ENCODE peak calls at places on chromosomes 2 and 18, in five cellular contexts. S is progenitor cell of endocrine pancreas, Y is adrenal gland, G is GM06990, B is endothelial cell. F is an unnamed sample.

GRCh38 chr18:3429121-3429520 is 20.9 kb upstream of the TGIF1 start:
- DNase-seq in Y (no peak), S (no peak), B (no peak), G (no peak), F (no peak)

GRCh38 chr2:104140361-104140760 is 713.6 kb upstream of the POU3F3 start:
- DNase-seq in Y (no peak), G (no peak), S (no peak), B (no peak), F (no peak)

GRCh38 chr2:42568431-42569115 is at the start of gene MTA3:
- DNase-seq in G (peak), B (peak), S (peak), Y (peak), F (peak)

GRCh38 chr2:37827455-37827854 is 97.6 kb upstream of the RMDN2 start:
- DNase-seq in Y (no peak), G (no peak), B (no peak), S (no peak), F (no peak)

GRCh38 chr2:207251573-207252192 is 85.9 kb upstream of the KLF7 start:
- DNase-seq in B (no peak), Y (no peak), S (no peak), G (no peak), F (no peak)

GRCh38 chr2:166127217-166128155 is at the start of gene SCN1A:
- DNase-seq in B (no peak), G (peak), S (no peak), Y (no peak), F (no peak)

GRCh38 chr2:164328310-164328709 is 293.0 kb downstream of the GRB14 start:
- DNase-seq in S (no peak), G (no peak), Y (no peak), B (no peak), F (no peak)

GRCh38 chr2:100620481-100620880 is 57.7 kb downstream of the PDCL3 start:
- DNase-seq in G (no peak), B (no peak), Y (no peak), S (no peak), F (no peak)

GRCh38 chr2:197229509-197230458 is 80.8 kb downstream of the ANKRD44 start:
- DNase-seq in Y (no peak), B (no peak), S (no peak), G (no peak), F (no peak)

GRCh38 chr2:105919191-105919811 is 174.6 kb downstream of the NCK2 start:
- DNase-seq in S (no peak), B (no peak), G (no peak), Y (no peak), F (no peak)

GRCh38 chr2:66851449-66851872 is 416.5 kb downstream of the MEIS1 start:
- DNase-seq in G (no peak), S (no peak), Y (no peak), B (no peak), F (no peak)

GRCh38 chr2:69693472-69694450 is 48.2 kb upstream of the ANXA4 start:
- DNase-seq in Y (no peak), G (peak), B (no peak), S (no peak), F (no peak)

GRCh38 chr18:39057423-39058057 is 1491.9 kb upstream of the CELF4 start:
- DNase-seq in B (no peak), Y (no peak), G (no peak), S (no peak), F (no peak)

GRCh38 chr2:174492963-174493431 is 6.2 kb upstream of the GPR155 start:
- DNase-seq in Y (no peak), S (no peak), B (no peak), G (peak), F (no peak)

GRCh38 chr18:63299837-63300787 is 19.5 kb downstream of the BCL2 start:
- DNase-seq in S (no peak), B (no peak), Y (no peak), G (peak), F (no peak)

GRCh38 chr2:173760553-173760952 is 204.6 kb downstream of the SP3 start:
- DNase-seq in G (no peak), S (no peak), Y (no peak), B (no peak), F (no peak)

GRCh38 chr2:69163109-69163508 is 150.1 kb downstream of the ANTXR1 start:
- DNase-seq in G (peak), B (no peak), Y (no peak), S (no peak), F (no peak)

GRCh38 chr2:205188516-205189138 is 493.7 kb upstream of the NRP2 start:
- DNase-seq in G (no peak), Y (peak), S (no peak), B (no peak), F (no peak)

GRCh38 chr18:58464104-58464625 is 164.7 kb downstream of the ALPK2 start:
- DNase-seq in S (no peak), B (no peak), G (no peak), Y (no peak), F (no peak)

GRCh38 chr2:36707050-36707449 is 10.5 kb downstream of the VIT start:
- DNase-seq in G (no peak), B (no peak), S (no peak), Y (no peak), F (no peak)

GRCh38 chr2:233059797-233060499 is at the start of gene INPP5D:
- DNase-seq in S (no peak), Y (peak), G (peak), B (no peak), F (no peak)

GRCh38 chr2:39335930-39336329 is 92.2 kb upstream of the CDKL4 start:
- DNase-seq in S (no peak), Y (no peak), G (no peak), B (no peak), F (no peak)

GRCh38 chr2:201188449-201188848 is 5.5 kb downstream of the CASP10 start:
- DNase-seq in S (no peak), Y (no peak), G (no peak), B (no peak), F (no peak)

GRCh38 chr2:201185863-201186262 is 2.9 kb downstream of the CASP10 start:
- DNase-seq in Y (no peak), G (no peak), B (no peak), S (no peak), F (no peak)

GRCh38 chr2:201180010-201180409 is 2.9 kb upstream of the CASP10 start:
- DNase-seq in Y (no peak), B (no peak), S (no peak), G (no peak), F (no peak)

GRCh38 chr2:201183373-201183742 is 417 bp downstream of the CASP10 start:
- DNase-seq in Y (no peak), B (no peak), S (no peak), G (no peak), F (no peak)

DNA sequence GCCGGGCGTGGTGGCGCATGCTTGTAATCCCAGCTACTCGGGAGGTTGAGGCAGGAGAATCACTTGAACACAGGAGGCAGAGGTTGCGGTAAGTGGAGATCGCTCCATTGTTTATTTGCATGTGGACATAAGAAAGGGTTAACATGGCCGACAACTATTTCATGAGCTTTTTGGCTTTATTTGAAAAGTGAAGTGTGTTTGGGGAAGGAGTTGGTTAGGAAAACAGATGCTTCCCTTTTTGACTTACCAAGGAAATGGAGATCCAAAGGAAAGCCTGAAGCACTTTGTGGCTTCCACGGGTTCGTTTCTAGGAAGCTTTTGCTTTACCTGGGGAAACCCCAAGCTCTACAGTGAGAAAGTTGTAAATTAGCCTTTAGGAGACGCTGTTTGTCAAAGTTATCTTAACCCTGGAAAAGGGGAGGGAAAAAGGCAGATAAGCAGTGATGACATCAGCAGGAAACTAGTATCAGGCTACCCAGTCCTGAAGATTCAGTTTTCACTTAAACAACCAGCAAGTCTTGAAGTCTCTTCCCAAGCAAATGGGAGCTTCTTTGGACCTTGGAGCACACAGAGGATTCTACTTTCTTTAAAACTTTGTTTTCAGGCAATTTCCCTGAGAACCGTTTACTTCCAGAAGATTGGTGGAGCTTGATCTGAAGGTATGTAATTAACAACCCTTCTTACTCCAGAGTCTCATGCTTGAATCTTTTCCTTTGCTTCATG is at the start of gene CASP10:
- DNase-seq in S (no peak), B (peak), Y (no peak), G (peak), F (no peak)
- TF ChIP-seq CTCF in S (peak), B (no peak), Y (no peak), G (peak), F (no peak)

GRCh38 chr2:217790195-217790594 is 212.6 kb downstream of the TNS1 start:
- DNase-seq in G (no peak), Y (no peak), B (no peak), S (no peak), F (no peak)
- TF ChIP-seq CTCF in G (no peak), Y (no peak), B (no peak), S (no peak), F (no peak)

GRCh38 chr2:127371037-127371436 is 16.7 kb downstream of the MAP3K2 start:
- DNase-seq in S (no peak), G (no peak), B (no peak), Y (no peak), F (no peak)
- TF ChIP-seq CTCF in S (no peak), G (no peak), B (no peak), Y (no peak), F (no peak)

DNA sequence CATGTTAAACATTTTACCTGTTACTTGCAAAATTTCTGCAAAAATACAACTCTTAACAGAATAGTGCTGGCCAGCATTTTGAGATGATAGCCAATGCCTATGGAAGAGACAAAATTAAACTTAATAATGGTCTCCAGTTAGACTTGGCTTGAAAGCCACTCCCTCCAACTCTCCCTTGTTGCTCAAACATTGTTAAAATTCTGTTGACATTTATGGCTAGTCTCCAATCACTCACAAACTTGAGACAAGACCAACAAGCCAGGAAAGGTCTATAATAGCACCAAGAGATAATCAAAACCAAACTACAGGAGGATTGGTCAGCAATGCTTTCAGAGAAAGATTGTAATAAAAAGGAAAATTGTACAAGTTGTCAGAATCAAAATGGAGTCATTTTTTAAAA is 770.7 kb upstream of the NXPH2 start:
- DNase-seq in G (no peak), S (no peak), B (no peak), Y (no peak), F (no peak)
- TF ChIP-seq CTCF in G (no peak), S (no peak), B (no peak), Y (no peak), F (no peak)

GRCh38 chr2:74396149-74396548 is 16.0 kb upstream of the DCTN1 start:
- DNase-seq in Y (no peak), S (no peak), B (no peak), G (no peak), F (no peak)
- TF ChIP-seq CTCF in Y (no peak), S (no peak), B (no peak), G (no peak), F (no peak)

DNA sequence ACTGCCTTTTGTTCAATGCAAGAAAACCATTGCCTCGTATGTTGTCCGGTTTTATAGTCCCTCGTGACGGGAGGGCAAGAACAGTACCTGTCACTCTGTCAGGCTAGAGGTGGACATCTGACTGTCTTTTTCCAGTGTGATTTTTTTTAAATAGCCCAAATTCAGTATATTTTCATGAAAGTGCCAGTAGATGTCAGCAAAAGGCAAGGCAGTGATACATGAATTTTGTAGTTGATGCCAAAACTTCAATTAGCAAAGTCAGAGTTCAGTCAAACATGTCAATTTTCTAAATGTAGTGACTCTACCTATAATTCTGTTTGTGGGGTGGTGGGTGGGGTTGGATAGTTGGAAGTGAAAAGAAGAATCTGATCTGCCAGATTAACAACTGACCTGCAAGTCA is 296.0 kb upstream of the MC4R start:
- DNase-seq in Y (no peak), S (no peak), B (no peak), G (no peak), F (no peak)
- TF ChIP-seq CTCF in Y (no peak), S (no peak), B (no peak), G (peak), F (no peak)

GRCh38 chr2:94870392-94871225 is 621 bp upstream of the TEKT4 start:
- DNase-seq in G (no peak), B (peak), Y (no peak), S (no peak), F (peak)
- TF ChIP-seq CTCF in G (peak), B (peak), Y (no peak), S (peak), F (peak)

DNA sequence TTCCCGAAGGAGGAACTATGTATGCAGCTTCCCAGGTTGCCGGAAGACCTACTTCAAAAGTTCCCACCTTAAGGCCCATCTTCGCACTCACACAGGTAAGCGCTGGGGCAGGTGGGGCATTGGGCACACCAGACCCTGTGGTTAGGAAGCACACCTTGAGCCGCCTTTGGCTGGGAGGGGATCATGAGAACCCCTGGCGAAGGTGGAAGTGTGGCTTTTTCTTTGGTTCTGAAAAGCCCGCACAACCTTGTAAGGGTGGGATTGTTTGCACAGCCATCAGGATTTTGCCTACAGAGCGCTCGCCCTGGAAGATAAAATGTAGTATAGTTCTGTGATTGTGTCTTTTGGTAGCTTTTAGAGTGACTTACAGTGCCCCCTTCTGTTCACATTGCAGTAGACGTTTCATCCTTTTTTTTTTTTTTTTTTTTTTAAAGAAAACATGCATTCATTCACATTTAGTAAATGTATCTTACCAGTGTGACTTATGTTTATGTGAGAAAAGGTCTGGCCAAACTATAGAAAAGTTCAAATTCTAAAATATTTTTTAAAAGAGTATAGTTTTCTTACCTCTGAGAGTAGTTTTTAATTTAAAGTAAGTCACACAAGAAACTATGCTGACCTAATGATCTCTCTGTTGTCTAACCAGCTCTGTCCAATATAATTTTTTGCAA is 5.3 kb downstream of the KLF11 start:
- DNase-seq in G (no peak), S (no peak), B (no peak), Y (no peak), F (no peak)
- TF ChIP-seq CTCF in G (peak), S (peak), B (peak), Y (peak), F (peak)

GRCh38 chr2:46983065-46983801 is 67.6 kb upstream of the MCFD2 start:
- DNase-seq in S (no peak), Y (no peak), B (no peak), G (peak), F (no peak)
- TF ChIP-seq CTCF in S (no peak), Y (no peak), B (no peak), G (no peak), F (no peak)

GRCh38 chr2:14960686-14961324 is 328.3 kb downstream of the LRATD1 start:
- DNase-seq in B (no peak), S (no peak), G (no peak), Y (no peak), F (no peak)
- TF ChIP-seq CTCF in B (no peak), S (no peak), G (no peak), Y (no peak), F (no peak)